ENCODE peak calls at places on chromosome 13, in nine cellular contexts. Q, M, P, N, W, S, I, J and V are unnamed samples.

GRCh38 chr13:107765724-107766436 is 449.5 kb downstream of the LIG4 start:
- DNase-seq in Q (no peak), M (no peak), P (no peak), N (no peak), W (no peak), S (no peak), I (peak), J (no peak), V (peak)

GRCh38 chr13:40665754-40666057 is 735 bp downstream of the FOXO1 start:
- DNase-seq in Q (peak), M (no peak), P (no peak), N (no peak), W (peak), S (no peak), I (peak), J (no peak), V (no peak)

GRCh38 chr13:114025432-114026127 is 51.7 kb upstream of the C13orf46 start:
- DNase-seq in Q (no peak), M (no peak), P (no peak), N (peak), W (peak), S (no peak), I (peak), J (no peak), V (no peak)

GRCh38 chr13:23570099-23570926 is at the start of gene TNFRSF19:
- DNase-seq in Q (no peak), M (peak), P (no peak), N (peak), W (peak), S (no peak), I (peak), J (peak), V (peak)

GRCh38 chr13:112435973-112436372 is 59.8 kb downstream of the SPACA7 start:
- DNase-seq in Q (no peak), M (no peak), P (no peak), N (no peak), W (no peak), S (no peak), I (no peak), J (no peak), V (no peak)

GRCh38 chr13:107124730-107125129 is 556.8 kb upstream of the ARGLU1 start:
- DNase-seq in Q (no peak), M (no peak), P (no peak), N (no peak), W (no peak), S (no peak), I (no peak), J (no peak), V (no peak)

GRCh38 chr13:58680115-58680514 is 1048.6 kb downstream of the PCDH17 start:
- DNase-seq in Q (no peak), M (no peak), P (no peak), N (no peak), W (no peak), S (no peak), I (no peak), J (no peak), V (no peak)

GRCh38 chr13:65940720-65941119 is 1289.4 kb downstream of the PCDH9 start:
- DNase-seq in Q (no peak), M (peak), P (no peak), N (no peak), W (no peak), S (no peak), I (no peak), J (no peak), V (no peak)

GRCh38 chr13:40626977-40627376 is 39.5 kb downstream of the FOXO1 start:
- DNase-seq in Q (no peak), M (no peak), P (no peak), N (no peak), W (no peak), S (no peak), I (no peak), J (no peak), V (no peak)

GRCh38 chr13:96052655-96053002 is 572 bp downstream of the UGGT2 start:
- DNase-seq in Q (no peak), M (no peak), P (peak), N (no peak), W (peak), S (no peak), I (no peak), J (peak), V (peak)

GRCh38 chr13:79581870-79582315 is 100.9 kb downstream of the NDFIP2 start:
- DNase-seq in Q (no peak), M (peak), P (no peak), N (no peak), W (peak), S (no peak), I (peak), J (peak), V (no peak)

DNA sequence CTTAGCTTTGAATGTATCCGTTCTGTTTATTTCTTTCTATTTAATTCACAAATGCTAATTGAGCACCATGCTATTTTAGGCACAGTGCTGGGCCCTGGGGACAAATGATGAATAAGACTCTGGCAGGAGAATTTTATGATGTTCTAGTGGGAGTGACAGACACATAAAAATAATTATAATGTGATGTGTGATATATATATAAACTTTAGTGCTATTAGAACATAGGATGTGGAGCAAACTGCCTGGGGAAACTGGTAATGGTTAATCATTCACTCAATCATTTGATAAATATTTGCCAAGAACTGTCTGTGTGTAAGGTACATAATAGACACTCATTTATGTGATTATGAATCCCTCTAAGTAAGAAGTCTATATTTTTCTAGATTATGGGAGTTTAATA is 50.7 kb upstream of the FRY start:
- DNase-seq in Q (no peak), M (no peak), P (no peak), N (no peak), W (no peak), S (no peak), I (no peak), J (peak), V (no peak)
- TF ChIP-seq CTCF in Q (no peak), M (no peak), P (no peak), N (no peak), W (no peak), S (no peak), I (no peak), J (no peak), V (no peak)

GRCh38 chr13:26707122-26708006 is 53.2 kb downstream of the GPR12 start:
- DNase-seq in Q (peak), M (peak), P (peak), N (no peak), W (peak), S (no peak), I (peak), J (peak), V (peak)

GRCh38 chr13:26709461-26709860 is 51.1 kb downstream of the GPR12 start:
- DNase-seq in Q (no peak), M (no peak), P (no peak), N (no peak), W (no peak), S (no peak), I (no peak), J (no peak), V (no peak)

GRCh38 chr13:26710166-26710565 is 50.4 kb downstream of the GPR12 start:
- DNase-seq in Q (no peak), M (no peak), P (no peak), N (no peak), W (no peak), S (no peak), I (no peak), J (no peak), V (no peak)

GRCh38 chr13:26706381-26706780 is 54.2 kb downstream of the GPR12 start:
- DNase-seq in Q (no peak), M (no peak), P (no peak), N (no peak), W (no peak), S (no peak), I (no peak), J (no peak), V (no peak)

DNA sequence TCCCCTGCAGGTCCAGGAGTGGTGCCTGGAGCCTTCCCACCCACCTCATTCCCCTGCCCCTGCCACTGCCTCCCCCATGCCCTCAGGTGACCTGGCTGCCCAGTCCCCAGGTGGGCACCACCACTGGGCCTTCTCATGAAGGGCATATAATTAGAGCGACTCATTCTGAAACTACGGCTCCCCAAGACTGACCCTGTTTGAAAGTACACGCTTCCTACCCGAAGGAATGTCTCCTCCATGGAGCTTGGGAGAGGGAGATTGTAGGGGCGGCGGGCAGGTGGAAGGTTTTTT is 52.6 kb downstream of the GPR12 start:
- DNase-seq in Q (no peak), M (no peak), P (no peak), N (no peak), W (no peak), S (no peak), I (no peak), J (no peak), V (no peak)
- TF ChIP-seq CTCF in Q (no peak), M (no peak), P (peak), N (no peak), W (no peak), S (peak), I (no peak), J (no peak), V (no peak)

GRCh38 chr13:94548382-94549240 is 47.3 kb downstream of the TGDS start:
- DNase-seq in Q (peak), M (peak), P (peak), N (peak), W (peak), S (no peak), I (no peak), J (no peak), V (no peak)
- TF ChIP-seq CTCF in Q (no peak), M (no peak), P (no peak), N (peak), W (peak), S (peak), I (peak), J (peak), V (no peak)

GRCh38 chr13:74288361-74288911 is 154.2 kb upstream of the KLF12 start:
- DNase-seq in Q (peak), M (peak), P (peak), N (no peak), W (peak), S (no peak), I (peak), J (peak), V (peak)
- TF ChIP-seq CTCF in Q (no peak), M (no peak), P (no peak), N (no peak), W (no peak), S (no peak), I (no peak), J (no peak), V (no peak)

GRCh38 chr13:21478881-21479808 is 20.0 kb upstream of the ZDHHC20 start:
- DNase-seq in Q (peak), M (peak), P (peak), N (no peak), W (peak), S (no peak), I (peak), J (peak), V (peak)
- TF ChIP-seq CTCF in Q (peak), M (peak), P (no peak), N (peak), W (peak), S (peak), I (peak), J (peak), V (peak)

GRCh38 chr13:29924482-29924884 is 74.1 kb upstream of the UBL3 start:
- DNase-seq in Q (no peak), M (no peak), P (no peak), N (no peak), W (peak), S (no peak), I (no peak), J (peak), V (no peak)
- TF ChIP-seq CTCF in Q (no peak), M (no peak), P (no peak), N (no peak), W (no peak), S (peak), I (no peak), J (no peak), V (no peak)